ENCODE peak calls at places on chromosomes 11 and 22, in five cellular contexts. Z, B, H, I and U are unnamed samples.

GRCh38 chr11:10483584-10483983 is 28.5 kb downstream of the AMPD3 start:
- DNase-seq in Z (no peak), B (no peak), H (no peak), I (no peak), U (no peak)

GRCh38 chr22:50274311-50274710 is 4.1 kb upstream of the MAPK11 start:
- DNase-seq in Z (peak), B (no peak), H (peak), I (no peak), U (no peak)

GRCh38 chr11:44893250-44894216 is 57.1 kb downstream of the TP53I11 start:
- DNase-seq in Z (no peak), B (no peak), H (no peak), I (no peak), U (no peak)

GRCh38 chr11:99693941-99694492 is 673.3 kb downstream of the CNTN5 start:
- DNase-seq in Z (peak), B (no peak), H (no peak), I (peak), U (peak)

GRCh38 chr11:87596176-87596575 is 558.4 kb downstream of the TMEM135 start:
- DNase-seq in Z (no peak), B (no peak), H (no peak), I (no peak), U (no peak)

GRCh38 chr11:45803981-45804805 is 756 bp upstream of the SLC35C1 start:
- DNase-seq in Z (peak), B (peak), H (peak), I (no peak), U (no peak)

GRCh38 chr11:110908401-110909106 is 196.3 kb upstream of the ARHGAP20 start:
- DNase-seq in Z (peak), B (no peak), H (no peak), I (peak), U (peak)

GRCh38 chr22:46673677-46674236 is 53.6 kb downstream of the GRAMD4 start:
- DNase-seq in Z (no peak), B (peak), H (no peak), I (no peak), U (no peak)

GRCh38 chr22:21984793-21985192 is 2.2 kb upstream of the TOP3B start:
- DNase-seq in Z (no peak), B (no peak), H (no peak), I (no peak), U (no peak)

GRCh38 chr11:72297828-72298227 is 53.9 kb upstream of the PHOX2A start:
- DNase-seq in Z (no peak), B (no peak), H (no peak), I (no peak), U (no peak)

GRCh38 chr11:106708348-106708747 is 309.9 kb downstream of the GUCY1A2 start:
- DNase-seq in Z (no peak), B (no peak), H (no peak), I (no peak), U (no peak)

GRCh38 chr11:76752321-76753175 is 30.6 kb upstream of the TSKU start:
- DNase-seq in Z (peak), B (no peak), H (peak), I (peak), U (no peak)

GRCh38 chr11:57567210-57567511 is 311 bp downstream of the UBE2L6 start:
- DNase-seq in Z (no peak), B (peak), H (no peak), I (no peak), U (no peak)

GRCh38 chr11:125301301-125301700 is 136.8 kb downstream of the PKNOX2 start:
- DNase-seq in Z (no peak), B (no peak), H (no peak), I (no peak), U (no peak)

GRCh38 chr11:25891960-25892359 is 440.0 kb upstream of the ANO3 start:
- DNase-seq in Z (no peak), B (no peak), H (no peak), I (no peak), U (no peak)

GRCh38 chr11:75150879-75151278 is at the start of gene SLCO2B1:
- DNase-seq in Z (no peak), B (no peak), H (peak), I (no peak), U (no peak)

GRCh38 chr11:4673781-4674180 is 23.9 kb downstream of the OR51E2 start:
- DNase-seq in Z (no peak), B (no peak), H (no peak), I (no peak), U (no peak)

GRCh38 chr11:120709808-120710207 is 198.3 kb downstream of the GRIK4 start:
- DNase-seq in Z (no peak), B (no peak), H (no peak), I (no peak), U (no peak)

GRCh38 chr22:22031183-22031560 is 48.6 kb upstream of the TOP3B start:
- DNase-seq in Z (no peak), B (no peak), H (no peak), I (no peak), U (no peak)

GRCh38 chr11:106161775-106162174 is 84.3 kb downstream of the AASDHPPT start:
- DNase-seq in Z (no peak), B (no peak), H (no peak), I (no peak), U (no peak)

GRCh38 chr11:12287374-12288211 is 89.8 kb upstream of the PARVA start:
- DNase-seq in Z (peak), B (no peak), H (no peak), I (peak), U (peak)

GRCh38 chr11:65078786-65079342 is 5.0 kb downstream of the CDCA5 start:
- DNase-seq in Z (no peak), B (no peak), H (no peak), I (no peak), U (no peak)

GRCh38 chr11:70226967-70227366 is 23.9 kb downstream of the FADD start:
- DNase-seq in Z (peak), B (no peak), H (no peak), I (no peak), U (no peak)

GRCh38 chr11:65102142-65103095 is 6.4 kb downstream of the VPS51 start:
- DNase-seq in Z (no peak), B (no peak), H (no peak), I (no peak), U (no peak)

GRCh38 chr22:45934659-45935341 is 42.2 kb downstream of the WNT7B start:
- DNase-seq in Z (peak), B (no peak), H (no peak), I (peak), U (peak)

GRCh38 chr11:44327730-44328691 is 18.1 kb upstream of the ALX4 start:
- DNase-seq in Z (no peak), B (no peak), H (no peak), I (no peak), U (no peak)

GRCh38 chr11:28756977-28757376 is 648.8 kb downstream of the METTL15 start:
- DNase-seq in Z (no peak), B (no peak), H (no peak), I (peak), U (no peak)

GRCh38 chr22:40325315-40325714 is 21.0 kb upstream of the ADSL start:
- DNase-seq in Z (no peak), B (peak), H (no peak), I (no peak), U (no peak)

GRCh38 chr22:49687786-49688515 is 139.7 kb downstream of the BRD1 start:
- DNase-seq in Z (no peak), B (no peak), H (no peak), I (no peak), U (no peak)

DNA sequence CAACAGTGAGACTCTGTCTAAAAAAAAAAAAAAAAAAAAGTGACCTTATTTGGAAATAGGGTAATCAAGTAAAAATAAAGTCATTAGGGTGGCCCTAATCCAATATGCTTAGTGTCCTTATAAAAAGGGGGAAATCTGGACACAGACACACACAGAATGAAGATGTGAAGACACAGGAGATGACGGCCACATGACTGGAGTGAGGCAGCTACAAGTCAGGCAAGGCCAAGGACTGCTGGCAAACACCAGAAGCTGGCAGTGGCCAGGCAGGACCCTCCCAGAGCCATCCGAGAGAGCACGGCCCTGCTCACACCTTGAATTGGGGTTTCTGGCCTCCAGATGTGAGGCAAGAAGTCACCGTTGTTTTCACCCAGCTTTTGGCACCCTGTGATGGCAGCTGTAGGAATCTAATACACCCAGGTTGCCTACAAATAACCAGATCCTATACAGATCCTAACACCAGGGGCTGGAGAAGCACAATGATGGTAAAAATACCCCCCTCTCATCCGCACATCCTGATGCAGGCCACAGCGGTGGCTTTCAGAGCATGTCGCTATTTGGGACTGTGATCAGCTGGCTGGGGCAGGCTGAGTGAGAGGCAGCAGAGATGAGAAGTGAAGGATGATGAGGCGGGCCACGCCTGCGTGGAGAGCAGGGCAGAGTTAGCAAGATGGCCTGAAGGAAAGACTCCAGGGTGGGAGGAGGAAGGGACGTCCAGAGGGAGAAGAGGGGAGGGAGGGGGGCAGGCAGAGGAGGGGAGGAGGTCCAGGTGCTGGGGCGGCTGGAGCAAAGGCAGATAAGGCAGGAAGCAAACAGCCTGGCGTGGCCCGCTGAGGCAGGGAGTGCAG is 28.8 kb downstream of the LRFN4 start:
- DNase-seq in Z (no peak), B (no peak), H (no peak), I (no peak), U (no peak)
- TF ChIP-seq CTCF in Z (no peak), B (no peak), H (no peak), I (no peak), U (no peak)

GRCh38 chr11:596374-596773 is 19.4 kb downstream of the IRF7 start:
- DNase-seq in Z (no peak), B (no peak), H (no peak), I (no peak), U (no peak)

GRCh38 chr11:595400-595799 is 19.1 kb downstream of the PHRF1 start:
- DNase-seq in Z (no peak), B (no peak), H (no peak), I (no peak), U (no peak)

GRCh38 chr11:593347-593746 is 17.1 kb downstream of the PHRF1 start:
- DNase-seq in Z (no peak), B (no peak), H (no peak), I (no peak), U (no peak)

GRCh38 chr11:598005-598680 is 17.6 kb downstream of the IRF7 start:
- DNase-seq in Z (no peak), B (no peak), H (no peak), I (no peak), U (no peak)

DNA sequence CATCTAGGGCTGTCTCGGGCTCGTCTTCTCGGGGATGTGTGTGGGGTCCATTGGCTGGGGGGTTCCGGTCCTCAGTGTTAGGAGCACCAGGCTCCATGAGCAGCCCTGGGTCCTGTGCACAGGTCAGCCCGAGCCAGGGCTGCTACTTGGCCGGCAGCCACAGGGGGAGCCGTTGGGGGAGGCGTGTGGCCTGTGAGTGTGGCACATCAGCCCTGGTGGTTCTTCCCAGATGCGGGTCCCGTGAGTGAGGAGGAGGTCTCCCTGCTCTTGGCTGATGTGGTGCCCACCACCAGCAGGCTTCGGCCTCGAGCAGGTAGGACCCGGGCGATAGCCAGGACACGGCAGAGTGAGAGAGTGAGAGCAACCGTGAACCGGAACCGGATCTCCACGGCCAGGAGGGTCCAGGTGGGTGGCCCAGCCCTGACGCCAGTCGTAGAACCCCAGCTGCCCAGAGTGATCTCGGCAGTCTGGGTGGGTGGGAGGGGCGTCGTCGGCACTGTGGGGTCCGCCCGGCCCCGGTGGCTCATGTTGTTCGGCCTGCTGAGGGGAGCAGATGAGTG is 18.5 kb downstream of the IRF7 start:
- DNase-seq in Z (peak), B (no peak), H (no peak), I (no peak), U (no peak)
- TF ChIP-seq CTCF in Z (no peak), B (no peak), H (no peak), I (no peak), U (peak)

DNA sequence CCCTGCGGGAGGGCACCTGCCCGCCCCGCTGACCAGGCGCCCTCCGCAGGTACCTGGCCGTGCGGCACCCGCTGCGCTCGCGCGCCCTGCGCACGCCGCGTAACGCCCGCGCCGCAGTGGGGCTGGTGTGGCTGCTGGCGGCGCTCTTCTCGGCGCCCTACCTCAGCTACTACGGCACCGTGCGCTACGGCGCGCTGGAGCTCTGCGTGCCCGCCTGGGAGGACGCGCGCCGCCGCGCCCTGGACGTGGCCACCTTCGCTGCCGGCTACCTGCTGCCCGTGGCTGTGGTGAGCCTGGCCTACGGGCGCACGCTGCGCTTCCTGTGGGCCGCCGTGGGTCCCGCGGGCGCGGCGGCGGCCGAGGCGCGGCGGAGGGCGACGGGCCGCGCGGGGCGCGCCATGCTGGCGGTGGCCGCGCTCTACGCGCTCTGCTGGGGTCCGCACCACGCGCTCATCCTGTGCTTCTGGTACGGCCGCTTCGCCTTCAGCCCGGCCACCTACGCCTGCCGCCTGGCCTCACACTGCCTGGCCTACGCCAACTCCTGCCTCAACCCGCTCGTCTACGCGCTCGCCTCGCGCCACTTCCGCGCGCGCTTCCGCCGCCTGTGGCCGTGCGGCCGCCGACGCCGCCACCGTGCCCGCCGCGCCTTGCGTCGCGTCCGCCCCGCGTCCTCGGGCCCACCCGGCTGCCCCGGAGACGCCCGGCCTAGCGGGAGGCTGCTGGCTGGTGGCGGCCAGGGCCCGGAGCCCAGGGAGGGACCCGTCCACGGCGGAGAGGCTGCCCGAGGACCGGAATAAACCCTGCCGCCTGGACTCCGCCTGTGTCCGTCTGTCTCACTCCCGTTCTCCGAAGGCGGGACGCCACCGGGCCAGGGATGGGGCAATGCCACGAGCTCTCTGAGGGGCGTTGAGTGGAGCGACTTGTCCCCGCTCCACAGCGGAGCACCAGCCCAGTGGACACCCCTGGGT is 1.8 kb downstream of the GALR3 start:
- DNase-seq in Z (no peak), B (no peak), H (no peak), I (no peak), U (no peak)
- TF ChIP-seq CTCF in Z (no peak), B (no peak), H (no peak), I (no peak), U (no peak)

GRCh38 chr11:66133216-66133775 is 63.2 kb downstream of the PACS1 start:
- DNase-seq in Z (no peak), B (no peak), H (no peak), I (no peak), U (no peak)
- TF ChIP-seq CTCF in Z (no peak), B (no peak), H (no peak), I (no peak), U (no peak)

DNA sequence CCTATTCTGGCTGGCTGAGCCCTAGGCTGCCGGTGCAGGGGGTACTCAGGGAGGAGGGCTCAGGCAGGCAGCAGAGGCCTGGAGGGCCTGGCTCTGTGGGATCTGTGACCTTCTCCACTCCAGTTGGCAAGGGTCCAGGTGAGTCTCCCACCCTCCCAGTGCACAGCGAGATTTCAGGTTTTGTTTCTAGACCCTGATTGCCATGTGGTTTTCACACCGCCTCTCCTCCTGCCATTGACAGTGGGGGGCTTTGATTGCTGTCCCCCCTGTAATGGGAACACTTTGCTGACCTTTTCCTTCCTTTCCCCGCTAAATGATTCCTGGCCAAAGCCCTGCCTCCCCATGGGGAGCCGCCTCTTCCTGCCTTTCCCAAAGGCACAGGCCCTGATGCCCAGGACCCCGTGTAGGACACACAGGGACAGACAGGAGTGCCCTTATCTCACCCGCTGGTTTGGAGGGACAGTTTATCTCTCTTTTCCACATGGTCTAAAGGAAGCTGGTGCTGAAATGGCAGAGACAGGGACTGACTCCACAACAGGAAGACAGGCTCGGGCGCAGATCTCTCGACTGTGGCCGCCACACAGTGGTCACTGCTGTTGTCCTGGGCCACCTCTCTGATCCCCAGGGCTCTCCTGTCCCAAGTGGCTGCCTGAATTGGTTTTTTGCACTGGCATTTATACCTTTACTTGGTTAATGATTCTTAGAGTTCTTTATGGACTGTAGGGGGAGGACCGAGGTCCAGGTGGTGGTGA is 43.4 kb downstream of the BCR start:
- DNase-seq in Z (no peak), B (no peak), H (no peak), I (no peak), U (no peak)
- TF ChIP-seq CTCF in Z (no peak), B (no peak), H (no peak), I (no peak), U (no peak)

GRCh38 chr11:93089474-93090102 is 108.2 kb downstream of the SLC36A4 start:
- DNase-seq in Z (peak), B (no peak), H (no peak), I (peak), U (no peak)
- TF ChIP-seq CTCF in Z (no peak), B (no peak), H (peak), I (peak), U (peak)

DNA sequence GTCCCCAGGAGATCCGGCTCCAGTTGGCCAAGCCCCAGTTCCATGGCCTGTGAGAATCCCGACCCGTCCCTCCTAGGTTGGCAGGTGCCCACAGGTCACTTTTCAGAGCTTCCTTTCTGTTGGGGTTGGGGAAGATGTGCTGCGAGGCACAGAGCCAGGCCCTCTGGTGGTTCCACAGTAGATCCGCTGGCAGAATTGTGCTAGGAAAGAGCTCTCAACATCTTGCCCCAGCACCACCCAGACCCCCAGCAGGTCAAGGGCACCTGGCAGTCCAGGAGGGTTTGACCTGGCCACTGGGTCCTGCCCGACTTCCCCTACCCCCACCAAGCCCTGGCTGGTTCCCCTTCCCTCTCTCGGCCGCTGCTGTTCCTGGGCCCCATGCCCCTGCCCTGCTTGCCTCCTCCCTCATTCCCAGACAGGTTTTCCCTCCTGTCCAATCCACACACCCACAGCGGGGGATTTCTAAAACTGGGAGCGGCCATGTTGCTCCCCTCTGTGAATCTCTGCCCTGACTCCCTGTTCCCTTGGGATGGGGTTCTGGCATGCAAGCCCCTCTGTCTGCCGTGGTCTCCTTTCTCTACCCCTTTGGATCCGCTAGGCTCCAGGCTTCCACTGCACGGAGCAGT is 26.2 kb upstream of the GCAT start:
- DNase-seq in Z (no peak), B (no peak), H (no peak), I (no peak), U (no peak)
- TF ChIP-seq CTCF in Z (peak), B (no peak), H (peak), I (peak), U (no peak)

GRCh38 chr22:30424471-30425326 is 869 bp upstream of the MTFP1 start:
- DNase-seq in Z (peak), B (no peak), H (no peak), I (no peak), U (no peak)
- TF ChIP-seq CTCF in Z (no peak), B (no peak), H (no peak), I (no peak), U (peak)

GRCh38 chr11:73342633-73343032 is 33.6 kb upstream of the RELT start:
- DNase-seq in Z (no peak), B (no peak), H (no peak), I (no peak), U (no peak)
- TF ChIP-seq CTCF in Z (no peak), B (no peak), H (peak), I (no peak), U (no peak)